ENCODE peak calls at places on chromosomes 13 and 19, in four cellular contexts. One of them, this sample, is unnamed.

GRCh38 chr19:27681972-27682371 is 1531.0 kb downstream of the UQCRFS1 start:
- DNase-seq in uterus: no peak
- DNase-seq in PC-3: no peak
- DNase-seq in Caco-2: no peak
- DNase-seq in this sample: no peak

GRCh38 chr13:98576963-98577822 is at the start of gene STK24:
- DNase-seq in uterus: peak
- DNase-seq in PC-3: peak
- DNase-seq in Caco-2: peak
- DNase-seq in this sample: peak

GRCh38 chr19:49560358-49560900 is 19.9 kb downstream of the NOSIP start:
- DNase-seq in uterus: no peak
- DNase-seq in PC-3: no peak
- DNase-seq in Caco-2: no peak
- DNase-seq in this sample: no peak

GRCh38 chr13:28548468-28548867 is 53.5 kb upstream of the FLT1 start:
- DNase-seq in uterus: no peak
- DNase-seq in PC-3: no peak
- DNase-seq in Caco-2: peak
- DNase-seq in this sample: no peak

GRCh38 chr19:13428352-13428751 is 77.9 kb downstream of the CACNA1A start:
- DNase-seq in uterus: no peak
- DNase-seq in PC-3: peak
- DNase-seq in Caco-2: peak
- DNase-seq in this sample: peak

GRCh38 chr19:9498183-9498902 is at the start of gene ZNF560:
- DNase-seq in uterus: no peak
- DNase-seq in PC-3: no peak
- DNase-seq in Caco-2: no peak
- DNase-seq in this sample: no peak

GRCh38 chr13:77168232-77168631 is 141.3 kb upstream of the FBXL3 start:
- DNase-seq in uterus: no peak
- DNase-seq in PC-3: peak
- DNase-seq in Caco-2: no peak
- DNase-seq in this sample: no peak

GRCh38 chr13:77919351-77920294 is 992 bp upstream of the EDNRB start:
- DNase-seq in uterus: peak
- DNase-seq in PC-3: no peak
- DNase-seq in Caco-2: no peak
- DNase-seq in this sample: no peak

GRCh38 chr19:33298146-33298911 is 4.0 kb downstream of the CEBPA start:
- DNase-seq in uterus: no peak
- DNase-seq in PC-3: no peak
- DNase-seq in Caco-2: peak
- DNase-seq in this sample: no peak

GRCh38 chr13:68081051-68081450 is 850.9 kb upstream of the PCDH9 start:
- DNase-seq in uterus: no peak
- DNase-seq in PC-3: no peak
- DNase-seq in Caco-2: no peak
- DNase-seq in this sample: no peak

GRCh38 chr13:68078874-68079273 is 848.7 kb upstream of the PCDH9 start:
- DNase-seq in uterus: no peak
- DNase-seq in PC-3: peak
- DNase-seq in Caco-2: no peak
- DNase-seq in this sample: no peak

GRCh38 chr13:68078457-68078856 is 848.3 kb upstream of the PCDH9 start:
- DNase-seq in uterus: no peak
- DNase-seq in PC-3: no peak
- DNase-seq in Caco-2: no peak
- DNase-seq in this sample: no peak

GRCh38 chr13:68076046-68076445 is 845.9 kb upstream of the PCDH9 start:
- DNase-seq in uterus: no peak
- DNase-seq in PC-3: no peak
- DNase-seq in Caco-2: no peak
- DNase-seq in this sample: no peak
- TF ChIP-seq CTCF in uterus: no peak
- TF ChIP-seq CTCF in PC-3: no peak
- TF ChIP-seq CTCF in Caco-2: no peak
- TF ChIP-seq CTCF in this sample: no peak

DNA sequence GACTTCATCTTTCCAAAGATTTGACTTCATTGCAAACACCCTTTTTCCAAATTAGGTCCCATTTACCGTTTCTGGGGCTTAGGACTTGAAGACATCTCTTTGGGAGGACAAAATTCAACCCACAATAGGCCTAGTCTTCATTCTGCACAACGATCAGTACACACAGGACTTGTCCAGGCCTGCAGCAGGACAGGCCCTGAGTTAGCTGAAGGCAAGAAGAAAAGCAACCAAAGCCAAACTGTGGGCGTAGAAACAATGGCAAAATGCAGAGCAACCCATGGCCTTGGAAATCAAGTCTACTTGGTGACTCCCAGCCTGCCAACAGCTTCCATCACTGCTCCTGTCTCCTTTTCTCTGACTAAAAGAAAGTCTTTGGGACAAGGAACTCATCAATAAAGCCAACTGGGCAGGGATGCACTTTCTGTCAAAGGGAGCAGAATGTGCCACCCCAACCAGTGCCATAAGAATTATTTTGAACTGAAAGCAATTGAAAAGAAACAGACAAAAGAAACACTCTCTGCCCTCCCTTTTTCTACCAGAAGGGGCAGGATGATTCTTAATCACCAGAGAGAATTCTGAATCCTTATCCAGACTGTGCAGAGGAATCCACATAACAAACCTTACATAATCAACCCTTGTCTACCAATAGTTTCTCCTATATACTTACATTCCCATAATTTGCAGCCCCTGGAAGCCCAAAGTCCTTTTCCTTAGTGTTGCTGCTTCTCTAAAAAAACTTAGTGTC is 520.9 kb upstream of the NBEA start:
- DNase-seq in uterus: no peak
- DNase-seq in PC-3: peak
- DNase-seq in Caco-2: no peak
- DNase-seq in this sample: no peak
- TF ChIP-seq CTCF in uterus: no peak
- TF ChIP-seq CTCF in PC-3: peak
- TF ChIP-seq CTCF in Caco-2: peak
- TF ChIP-seq CTCF in this sample: no peak

GRCh38 chr19:1457031-1457739 is 7.3 kb downstream of the APC2 start:
- DNase-seq in uterus: no peak
- DNase-seq in PC-3: no peak
- DNase-seq in Caco-2: no peak
- DNase-seq in this sample: no peak
- TF ChIP-seq CTCF in uterus: no peak
- TF ChIP-seq CTCF in PC-3: no peak
- TF ChIP-seq CTCF in Caco-2: no peak
- TF ChIP-seq CTCF in this sample: no peak

GRCh38 chr19:35851213-35852028 is 883 bp downstream of the NPHS1 start:
- DNase-seq in uterus: no peak
- DNase-seq in PC-3: no peak
- DNase-seq in Caco-2: peak
- DNase-seq in this sample: no peak
- TF ChIP-seq CTCF in uterus: no peak
- TF ChIP-seq CTCF in PC-3: no peak
- TF ChIP-seq CTCF in Caco-2: peak
- TF ChIP-seq CTCF in this sample: no peak